ENCODE peak calls at places on chromosomes 13 and 19, in six cellular contexts. K is lower leg skin, F is AG10803, L is tibial artery, S is HCT116, B is HAP-1. P is an unnamed sample.

GRCh38 chr13:50125556-50126377 is 110.5 kb downstream of the KCNRG start:
- DNase-seq in B (peak; percentile 87), K (peak; percentile 95), F (peak; percentile 93), L (peak; percentile 98), S (peak; percentile 39), P (peak; percentile 82)

GRCh38 chr13:111288276-111288675 is 32.2 kb upstream of the TEX29 start:
- DNase-seq in F (no peak), S (no peak), B (no peak), L (no peak), K (no peak), P (no peak)

GRCh38 chr19:10116866-10117616 is 2.7 kb downstream of the EIF3G start:
- DNase-seq in L (no peak), B (no peak), F (no peak), S (no peak), K (no peak), P (no peak)

GRCh38 chr13:97122381-97122996 is 99.6 kb upstream of the MBNL2 start:
- DNase-seq in S (peak; percentile 85), L (no peak), K (no peak), B (no peak), F (peak; percentile 70), P (no peak)

GRCh38 chr13:93847162-93847561 is 620.6 kb downstream of the GPC6 start:
- DNase-seq in L (no peak), S (no peak), K (no peak), B (no peak), F (peak; percentile 42), P (no peak)

GRCh38 chr13:43110036-43110435 is 86.7 kb downstream of the DNAJC15 start:
- DNase-seq in K (no peak), L (no peak), B (no peak), S (no peak), F (no peak), P (no peak)

GRCh38 chr19:2500861-2501260 is 24.9 kb downstream of the GADD45B start:
- DNase-seq in L (no peak), S (no peak), F (no peak), B (no peak), K (no peak), P (peak; percentile 94)

GRCh38 chr13:20446405-20446804 is 79.3 kb downstream of the CRYL1 start:
- DNase-seq in L (no peak), F (no peak), K (no peak), S (no peak), B (no peak), P (no peak)

GRCh38 chr13:79794936-79795335 is 314.0 kb downstream of the NDFIP2 start:
- DNase-seq in L (no peak), S (no peak), K (no peak), F (no peak), B (no peak), P (no peak)

GRCh38 chr13:26760835-26761582 is 423 bp upstream of the GPR12 start:
- DNase-seq in F (no peak), L (no peak), K (no peak), S (no peak), B (no peak), P (no peak)

GRCh38 chr19:12954150-12954962 is 2.7 kb downstream of the GADD45GIP1 start:
- DNase-seq in K (no peak), F (no peak), B (no peak), S (no peak), L (no peak), P (no peak)

GRCh38 chr13:54980651-54981050 is 1952.0 kb downstream of the OLFM4 start:
- DNase-seq in K (no peak), S (no peak), B (no peak), F (no peak), L (no peak), P (no peak)

GRCh38 chr13:25375727-25376358 is 4.1 kb downstream of the ATP8A2 start:
- DNase-seq in K (peak; percentile 21), S (peak; percentile 31), B (peak; percentile 66), F (peak; percentile 38), L (no peak), P (peak; percentile 74)

GRCh38 chr13:41554626-41555386 is 97.5 kb downstream of the RGCC start:
- DNase-seq in B (no peak), S (no peak), F (no peak), K (no peak), L (no peak), P (no peak)

GRCh38 chr19:55540619-55541018 is 3.7 kb upstream of the SBK2 start:
- DNase-seq in F (no peak), B (no peak), K (no peak), S (no peak), L (no peak), P (peak; percentile 78)

GRCh38 chr13:84208251-84208650 is 326.0 kb upstream of the SLITRK1 start:
- DNase-seq in F (no peak), L (no peak), S (no peak), K (no peak), B (no peak), P (no peak)

GRCh38 chr13:23899555-23899954 is 2.3 kb upstream of the C1QTNF9B start:
- DNase-seq in B (peak; percentile 54), S (no peak), F (peak; percentile 57), L (no peak), K (no peak), P (no peak)

GRCh38 chr13:108681986-108682562 is 52.7 kb downstream of the MYO16 start:
- DNase-seq in L (no peak), F (no peak), B (no peak), K (no peak), S (no peak), P (no peak)

GRCh38 chr19:2575734-2576481 is 100.0 kb downstream of the GADD45B start:
- DNase-seq in K (peak; percentile 85), F (peak; percentile 94), B (no peak), S (no peak), L (peak; percentile 99), P (no peak)

GRCh38 chr13:26011996-26012688 is 39.7 kb downstream of the SHISA2 start:
- DNase-seq in S (no peak), F (no peak), L (no peak), K (no peak), B (no peak), P (no peak)

GRCh38 chr19:40803857-40804782 is 5.1 kb downstream of the EGLN2 start:
- DNase-seq in L (no peak), K (no peak), S (no peak), B (no peak), F (no peak), P (peak; percentile 68)

GRCh38 chr19:14059093-14059480 is 2.8 kb downstream of the PALM3 start:
- DNase-seq in K (no peak), S (no peak), L (no peak), F (no peak), B (no peak), P (peak; percentile 39)

GRCh38 chr13:28991764-28992163 is 171.6 kb downstream of the MTUS2 start:
- DNase-seq in L (no peak), F (no peak), B (no peak), K (no peak), S (no peak), P (no peak)

GRCh38 chr19:50184196-50184595 is 19.2 kb upstream of the MYH14 start:
- DNase-seq in L (no peak), B (no peak), K (no peak), F (no peak), S (no peak), P (no peak)

GRCh38 chr19:511101-511841 is 4.0 kb downstream of the TPGS1 start:
- DNase-seq in B (no peak), L (no peak), K (no peak), F (no peak), S (peak; percentile 83), P (no peak)
- H3K4me3 ChIP-seq in B (no peak overlapping the region), L (no peak overlapping the region), K (no peak overlapping the region), F (no peak overlapping the region), S (peak overlapping the region; percentile 49), P (no peak overlapping the region)

GRCh38 chr19:47781590-47782318 is 3.3 kb downstream of the SELENOW start:
- DNase-seq in S (no peak), F (peak; percentile 19), B (no peak), L (peak; percentile 80), K (peak; percentile 47), P (no peak)
- H3K4me3 ChIP-seq in S (no peak overlapping the region), F (no peak overlapping the region), B (no peak overlapping the region), L (peak overlapping the region; percentile 9), K (no peak overlapping the region), P (no peak overlapping the region)

DNA sequence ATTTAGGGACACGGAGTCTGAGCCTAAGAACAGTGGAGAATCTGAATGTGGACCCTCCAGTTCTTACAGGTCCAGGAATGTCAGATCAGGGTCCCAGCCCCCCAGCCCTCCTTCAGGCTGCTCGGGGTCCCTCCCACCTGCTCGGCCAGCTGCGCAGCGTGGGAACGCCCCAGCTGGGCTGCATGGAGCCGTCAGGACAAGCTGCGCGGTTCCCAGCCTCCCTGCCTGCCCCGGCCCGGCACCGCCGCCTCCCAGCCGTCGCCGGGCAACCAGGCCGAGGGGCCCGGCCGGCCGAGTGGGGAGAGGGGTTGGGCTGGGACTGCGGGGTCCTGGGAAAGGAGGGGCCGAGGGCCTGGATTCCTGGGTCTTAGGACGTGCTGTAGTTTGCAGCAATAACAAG is 710 bp upstream of the KIRREL2 start:
- DNase-seq in B (no peak), K (no peak), L (no peak), F (no peak), S (no peak), P (peak; percentile 40)
- H3K4me3 ChIP-seq in B (peak overlapping the region; percentile 50), K (no peak overlapping the region), L (no peak overlapping the region), F (no peak overlapping the region), S (no peak overlapping the region), P (peak overlapping the region; percentile 91)

GRCh38 chr13:33789757-33790156 is 28.2 kb upstream of the RFC3 start:
- DNase-seq in K (no peak), L (no peak), F (no peak), B (no peak), S (no peak), P (no peak)
- H3K4me3 ChIP-seq in K (no peak overlapping the region), L (no peak overlapping the region), F (no peak overlapping the region), B (no peak overlapping the region), S (no peak overlapping the region), P (no peak overlapping the region)

DNA sequence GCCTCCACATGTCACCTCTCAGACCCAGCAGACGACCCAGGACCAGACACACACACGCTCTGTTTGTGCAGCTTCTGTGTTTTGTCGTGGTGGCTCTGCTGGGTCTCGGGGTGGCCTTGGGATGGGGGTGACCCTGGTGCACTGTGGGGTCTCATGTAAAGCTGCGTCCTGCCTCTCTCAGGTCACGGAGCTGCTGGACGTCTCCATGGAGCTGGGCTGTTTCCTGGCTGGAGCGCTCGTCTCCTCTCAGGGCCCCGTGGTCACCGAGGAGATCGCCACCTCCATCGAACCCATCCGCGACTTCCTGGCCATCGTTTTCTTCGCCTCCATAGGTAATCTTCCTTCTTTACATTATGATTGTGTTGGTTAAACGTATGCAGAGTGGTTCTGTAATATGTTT is 45.4 kb upstream of the TFDP1 start:
- DNase-seq in B (no peak), S (no peak), K (no peak), L (peak; percentile 54), F (no peak), P (no peak)
- H3K4me3 ChIP-seq in B (no peak overlapping the region), S (no peak overlapping the region), K (no peak overlapping the region), L (no peak overlapping the region), F (no peak overlapping the region), P (no peak overlapping the region)

GRCh38 chr19:38496603-38497487 is 63.4 kb downstream of the RYR1 start:
- DNase-seq in B (no peak), S (peak; percentile 44), L (no peak), F (no peak), K (no peak), P (no peak)

GRCh38 chr19:38499532-38499931 is 66.0 kb downstream of the RYR1 start:
- DNase-seq in B (no peak), L (no peak), K (no peak), S (no peak), F (no peak), P (no peak)

GRCh38 chr19:38494379-38494778 is 60.9 kb downstream of the RYR1 start:
- DNase-seq in B (no peak), S (no peak), L (no peak), K (no peak), F (no peak), P (no peak)

GRCh38 chr19:38497907-38498306 is 64.4 kb downstream of the RYR1 start:
- DNase-seq in K (no peak), S (no peak), B (no peak), L (no peak), F (no peak), P (no peak)

GRCh38 chr19:38496116-38496515 is 62.6 kb downstream of the RYR1 start:
- DNase-seq in K (no peak), S (no peak), F (no peak), B (no peak), L (no peak), P (no peak)
- H3K4me3 ChIP-seq in K (no peak overlapping the region), S (peak overlapping the region; percentile 68), F (no peak overlapping the region), B (no peak overlapping the region), L (no peak overlapping the region), P (no peak overlapping the region)

P was measured in WERI-Rb-1.